ENCODE peak calls at places on chromosomes 4 and X, in four cellular contexts. U is NCI-H69, K is C1 segment of cervical spinal cord, R is iPS DF 19.7. A is an unnamed sample.
A peak's percentile ranks its signal among the peaks of the same experiment; 100 is the strongest.

GRCh38 chrX:116204947-116205346 is 34.4 kb downstream of the AGTR2 start:
- DNase-seq in U (peak; percentile 15), R (peak; percentile 0), K (no peak), A (peak; percentile 5)

GRCh38 chrX:20252392-20253231 is 14.1 kb downstream of the RPS6KA3 start:
- DNase-seq in U (peak; percentile 19), R (no peak), K (peak; percentile 31), A (no peak)

GRCh38 chrX:107710617-107711391 is 64.8 kb downstream of the TSC22D3 start:
- DNase-seq in U (no peak), K (no peak), R (no peak), A (no peak)

GRCh38 chr4:86596802-86597201 is 2.7 kb downstream of the PTPN13 start:
- DNase-seq in U (peak; percentile 4), K (no peak), R (no peak), A (no peak)

GRCh38 chr4:112753333-112753732 is 116.4 kb downstream of the LARP7 start:
- DNase-seq in R (no peak), K (no peak), U (no peak), A (no peak)

GRCh38 chr4:15898902-15899301 is 39.6 kb downstream of the FGFBP1 start:
- DNase-seq in K (no peak), U (no peak), R (no peak), A (no peak)

GRCh38 chr4:74546020-74546419 is 101.1 kb downstream of the AREG start:
- DNase-seq in K (no peak), U (no peak), R (no peak), A (no peak)

GRCh38 chr4:117678861-117679260 is 355.4 kb upstream of the NDST3 start:
- DNase-seq in U (no peak), R (no peak), K (no peak), A (no peak)

GRCh38 chrX:1386338-1387127 is 5.4 kb downstream of the SLC25A6 start:
- DNase-seq in R (no peak), U (no peak), K (no peak), A (no peak)

GRCh38 chr4:125084608-125085007 is 230.1 kb upstream of the FAT4 start:
- DNase-seq in U (no peak), K (no peak), R (no peak), A (no peak)

GRCh38 chr4:54913751-54914526 is 211.5 kb downstream of the KDR start:
- DNase-seq in U (peak; percentile 14), R (no peak), K (no peak), A (no peak)

GRCh38 chrX:133365886-133366611 is 49.2 kb downstream of the GPC4 start:
- DNase-seq in R (no peak), K (no peak), U (no peak), A (no peak)

GRCh38 chr4:78634011-78634664 is 82.6 kb downstream of the ANXA3 start:
- DNase-seq in U (no peak), R (no peak), K (peak; percentile 45), A (no peak)

GRCh38 chr4:48484494-48485168 is 1.5 kb downstream of the SLC10A4 start:
- DNase-seq in K (no peak), U (peak; percentile 2), R (no peak), A (no peak)

GRCh38 chr4:83216856-83217683 is 67.5 kb downstream of the COQ2 start:
- DNase-seq in K (no peak), U (no peak), R (no peak), A (no peak)

GRCh38 chr4:15525080-15525479 is 55.4 kb downstream of the CC2D2A start:
- DNase-seq in R (no peak), K (no peak), U (no peak), A (no peak)

GRCh38 chrX:147077472-147077871 is 262.9 kb upstream of the CXorf51A start:
- DNase-seq in K (no peak), U (no peak), R (no peak), A (no peak)

GRCh38 chr4:43242611-43243010 is 350.1 kb downstream of the GRXCR1 start:
- DNase-seq in R (no peak), U (no peak), K (no peak), A (no peak)

GRCh38 chrX:18890724-18891560 is 93.0 kb downstream of the PHKA2 start:
- DNase-seq in K (no peak), U (peak; percentile 10), R (no peak), A (no peak)

GRCh38 chrX:47662144-47662657 is 3.2 kb upstream of the UXT start:
- DNase-seq in K (no peak), U (no peak), R (no peak), A (no peak)

A was measured in iPS DF 6.9.